ENCODE peak calls at places on chromosome 22, in seven cellular contexts. D is tibial nerve, Q is suprapubic skin, A is lower lobe of right lung, Y is heart right ventricle, K is GM23338, U is right atrium auricular region. M is an unnamed sample.

GRCh38 chr22:48708558-48709245 is 1119.0 kb downstream of the BRD1 start:
- DNase-seq in U (no peak), Q (peak; percentile 43), K (no peak), D (no peak), A (no peak), Y (no peak), M (peak; percentile 32)

GRCh38 chr22:22110548-22111266 is 128.1 kb upstream of the TOP3B start:
- DNase-seq in Y (peak; percentile 30), A (no peak), D (no peak), U (no peak), K (peak; percentile 74), Q (no peak), M (no peak)

GRCh38 chr22:44595841-44596341 is 97.9 kb upstream of the RTL6 start:
- DNase-seq in K (no peak), A (no peak), D (no peak), Q (no peak), Y (no peak), U (no peak), M (no peak)

GRCh38 chr22:26214466-26214865 is 45.2 kb downstream of the SEZ6L start:
- DNase-seq in Y (no peak), D (no peak), K (no peak), Q (no peak), A (no peak), U (no peak), M (no peak)

GRCh38 chr22:32281092-32281491 is 25.9 kb upstream of the SLC5A4 start:
- DNase-seq in K (no peak), Q (no peak), U (no peak), A (no peak), D (no peak), Y (no peak), M (no peak)

GRCh38 chr22:42962295-42963230 is 52.4 kb downstream of the PACSIN2 start:
- DNase-seq in D (no peak), A (peak; percentile 87), Y (no peak), Q (peak; percentile 64), K (no peak), U (no peak), M (peak; percentile 88)

GRCh38 chr22:25403752-25404471 is 160.6 kb upstream of the GRK3 start:
- DNase-seq in U (no peak), Y (no peak), A (no peak), Q (no peak), D (no peak), K (peak; percentile 75), M (no peak)

GRCh38 chr22:32707971-32708370 is 93.5 kb upstream of the TIMP3 start:
- DNase-seq in A (no peak), K (no peak), U (no peak), D (no peak), Q (no peak), Y (no peak), M (no peak)

GRCh38 chr22:43152355-43153071 is 1.2 kb downstream of the TSPO start:
- DNase-seq in U (peak; percentile 80), A (peak; percentile 91), K (no peak), Q (peak; percentile 91), Y (peak; percentile 75), D (peak; percentile 39), M (peak; percentile 92)

GRCh38 chr22:47357086-47357485 is 594.6 kb downstream of the TBC1D22A start:
- DNase-seq in D (no peak), Y (no peak), K (no peak), A (no peak), U (peak; percentile 26), Q (no peak), M (no peak)

GRCh38 chr22:50730013-50730891 is 7.8 kb upstream of the ACR start:
- DNase-seq in Q (peak; percentile 66), U (no peak), Y (no peak), K (peak; percentile 30), D (no peak), A (peak; percentile 43), M (peak; percentile 64)

GRCh38 chr22:29032584-29032983 is 29.0 kb downstream of the C22orf31 start:
- DNase-seq in U (no peak), A (no peak), D (no peak), Q (no peak), Y (no peak), K (no peak), M (no peak)

DNA sequence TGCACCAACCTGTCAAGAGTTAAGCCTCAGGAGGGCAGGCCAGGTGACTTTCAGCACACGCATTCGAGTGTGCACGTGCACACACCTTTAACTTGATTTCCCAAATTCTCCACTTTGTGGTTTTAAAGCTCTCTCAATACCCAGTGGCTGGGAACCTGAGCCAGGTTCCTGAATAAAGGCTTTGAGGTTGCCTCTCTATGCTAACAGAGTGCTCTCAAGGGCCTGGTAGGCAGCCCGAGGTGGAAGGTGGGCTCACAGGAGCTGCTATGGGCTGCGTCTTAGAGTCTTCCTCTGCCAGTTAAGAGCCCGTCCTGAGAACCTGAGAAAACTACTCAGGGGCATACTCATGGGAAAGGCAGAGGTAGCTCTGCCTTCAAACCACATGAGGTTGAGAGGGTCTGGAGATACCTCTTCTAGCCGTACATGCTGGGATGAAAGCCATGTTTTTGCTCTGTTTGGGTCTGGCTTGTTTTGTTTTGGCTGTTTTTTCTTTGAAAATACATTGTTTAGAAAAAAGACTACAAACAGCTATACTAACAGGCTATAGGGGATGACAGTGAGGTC is 11.6 kb upstream of the SERPIND1 start:
- DNase-seq in A (no peak), U (no peak), D (no peak), Y (no peak), K (no peak), Q (no peak), M (no peak)
- H3K4me3 ChIP-seq in A (no peak overlapping the region), U (no peak overlapping the region), D (no peak overlapping the region), Y (no peak overlapping the region), K (no peak overlapping the region), Q (no peak overlapping the region), M (no peak overlapping the region)

GRCh38 chr22:38943181-38943580 is 14.2 kb upstream of the APOBEC3A start:
- DNase-seq in Q (no peak), K (peak; percentile 47), U (no peak), A (no peak), D (no peak), Y (no peak), M (peak; percentile 53)
- TF ChIP-seq CTCF in Q (no peak), K (peak; percentile 33), U (no peak), A (no peak), D (no peak), Y (no peak), M (peak; percentile 15)

DNA sequence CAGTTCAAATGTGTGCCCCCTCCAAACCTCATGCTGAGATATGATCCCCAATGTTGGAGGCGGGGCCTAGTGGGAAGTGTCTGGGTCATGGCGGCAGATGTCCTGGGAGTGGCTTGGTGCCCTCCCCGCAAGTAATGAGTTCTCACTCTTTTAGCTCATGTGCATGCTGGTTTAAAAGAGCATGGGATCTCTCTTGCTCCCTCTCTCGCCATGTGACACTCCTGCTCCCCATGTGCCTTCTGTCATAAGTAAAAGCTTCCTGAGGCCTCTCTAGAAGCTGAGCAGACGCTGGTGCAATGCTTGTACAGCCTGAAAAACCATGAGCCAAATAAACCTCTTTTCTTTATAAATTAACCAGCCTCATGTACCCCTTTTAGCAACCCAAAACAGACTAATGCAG is 98.8 kb downstream of the SGSM3 start:
- DNase-seq in Q (no peak), Y (no peak), K (no peak), D (no peak), U (no peak), A (no peak), M (no peak)
- H3K27me3 ChIP-seq in Q (no peaks in the 10 kb centered on the region), Y (no peaks in the 10 kb centered on the region), K (no peaks in the 10 kb centered on the region), D (no peaks in the 10 kb centered on the region), U (no peaks in the 10 kb centered on the region), A (no peaks in the 10 kb centered on the region), M (no peaks in the 10 kb centered on the region)

GRCh38 chr22:40055143-40055926 is 60.6 kb downstream of the FAM83F start:
- DNase-seq in Y (no peak), K (no peak), A (no peak), Q (no peak), D (no peak), U (no peak), M (no peak)

GRCh38 chr22:40050258-40050657 is 55.5 kb downstream of the FAM83F start:
- DNase-seq in D (no peak), Y (no peak), K (no peak), U (no peak), A (no peak), Q (no peak), M (no peak)

GRCh38 chr22:40054486-40054885 is 59.7 kb downstream of the FAM83F start:
- DNase-seq in K (no peak), A (no peak), U (no peak), D (no peak), Y (no peak), Q (no peak), M (no peak)

GRCh38 chr22:40053460-40053859 is 58.7 kb downstream of the FAM83F start:
- DNase-seq in Q (no peak), D (no peak), Y (no peak), U (no peak), A (no peak), K (no peak), M (no peak)

GRCh38 chr22:40051322-40051721 is 56.6 kb downstream of the FAM83F start:
- DNase-seq in Y (no peak), K (no peak), Q (no peak), U (no peak), D (no peak), A (no peak), M (no peak)
- H3K4me3 ChIP-seq in Y (no peak overlapping the region), K (no peak overlapping the region), Q (no peak overlapping the region), U (no peak overlapping the region), D (no peak overlapping the region), A (no peak overlapping the region), M (no peak overlapping the region)